ENCODE peak calls at places on chromosomes 12 and 14, in six cellular contexts. One of them, this sample, is unnamed.

GRCh38 chr12:20883288-20883687 is 72.8 kb downstream of the SLCO1B3 start:
- DNase-seq in GM12864: no peak
- DNase-seq in fibroblast of lung: peak; percentile 43
- DNase-seq in AG09309: no peak
- DNase-seq in kidney epithelial cell: no peak
- DNase-seq in CD4-positive, alpha-beta T cell: no peak
- DNase-seq in this sample: no peak

GRCh38 chr12:1668833-1669543 is 21.9 kb upstream of the ADIPOR2 start:
- DNase-seq in fibroblast of lung: no peak
- DNase-seq in AG09309: no peak
- DNase-seq in kidney epithelial cell: no peak
- DNase-seq in GM12864: no peak
- DNase-seq in CD4-positive, alpha-beta T cell: no peak
- DNase-seq in this sample: no peak

GRCh38 chr14:88140874-88141273 is 135.9 kb downstream of the GPR65 start:
- DNase-seq in CD4-positive, alpha-beta T cell: no peak
- DNase-seq in AG09309: no peak
- DNase-seq in GM12864: no peak
- DNase-seq in fibroblast of lung: no peak
- DNase-seq in kidney epithelial cell: no peak
- DNase-seq in this sample: no peak

GRCh38 chr14:68680541-68681051 is 112.3 kb downstream of the ZFP36L1 start:
- DNase-seq in CD4-positive, alpha-beta T cell: no peak
- DNase-seq in AG09309: no peak
- DNase-seq in fibroblast of lung: peak; percentile 68
- DNase-seq in GM12864: no peak
- DNase-seq in kidney epithelial cell: no peak
- DNase-seq in this sample: no peak

GRCh38 chr12:92408072-92408900 is 262.6 kb upstream of the BTG1 start:
- DNase-seq in CD4-positive, alpha-beta T cell: peak; percentile 25
- DNase-seq in AG09309: no peak
- DNase-seq in fibroblast of lung: no peak
- DNase-seq in GM12864: no peak
- DNase-seq in kidney epithelial cell: no peak
- DNase-seq in this sample: no peak

GRCh38 chr12:123075092-123075491 is 75.8 kb downstream of the PITPNM2 start:
- DNase-seq in GM12864: no peak
- DNase-seq in fibroblast of lung: no peak
- DNase-seq in CD4-positive, alpha-beta T cell: peak; percentile 9
- DNase-seq in kidney epithelial cell: no peak
- DNase-seq in AG09309: no peak
- DNase-seq in this sample: no peak

GRCh38 chr14:100336618-100337530 is 13.7 kb downstream of the SLC25A47 start:
- DNase-seq in fibroblast of lung: no peak
- DNase-seq in GM12864: no peak
- DNase-seq in CD4-positive, alpha-beta T cell: no peak
- DNase-seq in kidney epithelial cell: no peak
- DNase-seq in AG09309: no peak
- DNase-seq in this sample: peak; percentile 5

GRCh38 chr12:112425582-112426382 is 7.0 kb downstream of the PTPN11 start:
- DNase-seq in CD4-positive, alpha-beta T cell: no peak
- DNase-seq in kidney epithelial cell: no peak
- DNase-seq in GM12864: no peak
- DNase-seq in fibroblast of lung: no peak
- DNase-seq in AG09309: no peak
- DNase-seq in this sample: no peak

GRCh38 chr12:76029982-76030377 is 1.6 kb downstream of the PHLDA1 start:
- DNase-seq in kidney epithelial cell: no peak
- DNase-seq in GM12864: no peak
- DNase-seq in fibroblast of lung: peak; percentile 42
- DNase-seq in AG09309: no peak
- DNase-seq in CD4-positive, alpha-beta T cell: no peak
- DNase-seq in this sample: no peak

GRCh38 chr14:21860172-21860571 is 186.6 kb upstream of the OR4E1 start:
- DNase-seq in CD4-positive, alpha-beta T cell: peak; percentile 30
- DNase-seq in fibroblast of lung: no peak
- DNase-seq in GM12864: no peak
- DNase-seq in AG09309: no peak
- DNase-seq in kidney epithelial cell: no peak
- DNase-seq in this sample: no peak

GRCh38 chr14:46250113-46250703 is 401.4 kb downstream of the RPL10L start:
- DNase-seq in kidney epithelial cell: no peak
- DNase-seq in AG09309: no peak
- DNase-seq in fibroblast of lung: peak; percentile 14
- DNase-seq in CD4-positive, alpha-beta T cell: no peak
- DNase-seq in GM12864: no peak
- DNase-seq in this sample: no peak

GRCh38 chr14:102071283-102071998 is 15.4 kb downstream of the HSP90AA1 start:
- DNase-seq in kidney epithelial cell: no peak
- DNase-seq in AG09309: no peak
- DNase-seq in fibroblast of lung: peak; percentile 90
- DNase-seq in CD4-positive, alpha-beta T cell: no peak
- DNase-seq in GM12864: no peak
- DNase-seq in this sample: no peak

GRCh38 chr12:122949405-122949804 is 16.9 kb downstream of the ABCB9 start:
- DNase-seq in kidney epithelial cell: no peak
- DNase-seq in fibroblast of lung: no peak
- DNase-seq in AG09309: no peak
- DNase-seq in GM12864: no peak
- DNase-seq in CD4-positive, alpha-beta T cell: no peak
- DNase-seq in this sample: no peak

GRCh38 chr12:69925291-69925690 is 100.3 kb downstream of the MYRFL start:
- DNase-seq in kidney epithelial cell: no peak
- DNase-seq in fibroblast of lung: no peak
- DNase-seq in AG09309: no peak
- DNase-seq in GM12864: no peak
- DNase-seq in CD4-positive, alpha-beta T cell: no peak
- DNase-seq in this sample: no peak

GRCh38 chr12:116306536-116306935 is 29.0 kb upstream of the MED13L start:
- DNase-seq in CD4-positive, alpha-beta T cell: no peak
- DNase-seq in kidney epithelial cell: no peak
- DNase-seq in fibroblast of lung: no peak
- DNase-seq in GM12864: no peak
- DNase-seq in AG09309: no peak
- DNase-seq in this sample: no peak

GRCh38 chr12:116415408-116416108 is 138.1 kb upstream of the MED13L start:
- DNase-seq in fibroblast of lung: no peak
- DNase-seq in kidney epithelial cell: no peak
- DNase-seq in CD4-positive, alpha-beta T cell: no peak
- DNase-seq in GM12864: no peak
- DNase-seq in AG09309: no peak
- DNase-seq in this sample: no peak

GRCh38 chr14:52801014-52801708 is 9.8 kb upstream of the GNPNAT1 start:
- DNase-seq in GM12864: no peak
- DNase-seq in fibroblast of lung: peak; percentile 93
- DNase-seq in AG09309: no peak
- DNase-seq in CD4-positive, alpha-beta T cell: no peak
- DNase-seq in kidney epithelial cell: peak; percentile 65
- DNase-seq in this sample: no peak

DNA sequence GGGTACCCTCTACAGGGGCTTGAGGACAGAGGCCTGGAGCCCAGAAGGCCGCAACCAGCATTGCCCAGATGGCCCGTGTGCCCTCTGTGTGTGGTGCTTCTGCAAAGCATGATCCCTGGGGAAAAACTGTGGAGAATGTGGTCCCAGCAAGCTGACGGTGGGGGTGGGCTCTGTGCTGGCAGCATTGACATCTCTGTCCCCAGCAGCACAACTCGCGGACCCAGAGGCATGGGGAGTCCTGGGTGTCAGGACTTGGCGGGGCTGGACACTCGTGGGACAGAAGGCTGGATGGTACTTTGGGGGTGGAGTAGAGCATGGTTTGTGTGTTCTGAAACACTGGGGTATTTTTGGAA is 4.3 kb downstream of the CLBA1 start:
- DNase-seq in AG09309: no peak
- DNase-seq in GM12864: no peak
- DNase-seq in kidney epithelial cell: no peak
- DNase-seq in CD4-positive, alpha-beta T cell: no peak
- DNase-seq in fibroblast of lung: no peak
- DNase-seq in this sample: no peak
- TF ChIP-seq CTCF in AG09309: no peak
- TF ChIP-seq CTCF in GM12864: no peak
- TF ChIP-seq CTCF in kidney epithelial cell: no peak
- TF ChIP-seq CTCF in CD4-positive, alpha-beta T cell: no peak
- TF ChIP-seq CTCF in fibroblast of lung: no peak
- TF ChIP-seq CTCF in this sample: no peak

GRCh38 chr14:106215229-106215628 is 688.8 kb downstream of the TMEM121 start:
- DNase-seq in fibroblast of lung: no peak
- DNase-seq in CD4-positive, alpha-beta T cell: no peak
- DNase-seq in kidney epithelial cell: no peak
- DNase-seq in AG09309: no peak
- DNase-seq in GM12864: no peak
- DNase-seq in this sample: no peak

GRCh38 chr14:106222736-106223135 is 696.4 kb downstream of the TMEM121 start:
- DNase-seq in fibroblast of lung: no peak
- DNase-seq in GM12864: no peak
- DNase-seq in CD4-positive, alpha-beta T cell: no peak
- DNase-seq in AG09309: no peak
- DNase-seq in kidney epithelial cell: no peak
- DNase-seq in this sample: no peak

DNA sequence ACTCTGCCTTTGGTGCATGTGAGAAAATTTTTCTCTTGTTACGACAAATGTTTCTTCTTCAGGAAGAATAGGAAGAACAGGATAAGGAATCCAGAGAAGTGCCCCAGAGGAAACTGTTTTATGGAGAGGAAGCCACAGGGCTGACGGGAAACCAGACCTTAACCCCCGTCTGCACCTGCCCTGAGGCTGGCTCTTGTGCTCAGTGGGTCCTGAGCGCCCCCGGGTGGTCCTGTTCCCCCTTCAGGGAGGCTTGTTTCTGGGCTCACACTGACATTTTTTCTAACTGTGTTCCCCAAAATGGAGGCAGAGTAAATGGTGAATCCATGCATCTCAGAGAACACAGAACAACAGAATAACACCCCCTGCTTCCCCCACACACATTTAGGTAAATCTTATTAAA is 691.8 kb downstream of the TMEM121 start:
- DNase-seq in GM12864: no peak
- DNase-seq in CD4-positive, alpha-beta T cell: no peak
- DNase-seq in kidney epithelial cell: no peak
- DNase-seq in fibroblast of lung: no peak
- DNase-seq in AG09309: no peak
- DNase-seq in this sample: no peak
- TF ChIP-seq CTCF in GM12864: no peak
- TF ChIP-seq CTCF in CD4-positive, alpha-beta T cell: no peak
- TF ChIP-seq CTCF in kidney epithelial cell: no peak
- TF ChIP-seq CTCF in fibroblast of lung: no peak
- TF ChIP-seq CTCF in AG09309: no peak
- TF ChIP-seq CTCF in this sample: no peak

DNA sequence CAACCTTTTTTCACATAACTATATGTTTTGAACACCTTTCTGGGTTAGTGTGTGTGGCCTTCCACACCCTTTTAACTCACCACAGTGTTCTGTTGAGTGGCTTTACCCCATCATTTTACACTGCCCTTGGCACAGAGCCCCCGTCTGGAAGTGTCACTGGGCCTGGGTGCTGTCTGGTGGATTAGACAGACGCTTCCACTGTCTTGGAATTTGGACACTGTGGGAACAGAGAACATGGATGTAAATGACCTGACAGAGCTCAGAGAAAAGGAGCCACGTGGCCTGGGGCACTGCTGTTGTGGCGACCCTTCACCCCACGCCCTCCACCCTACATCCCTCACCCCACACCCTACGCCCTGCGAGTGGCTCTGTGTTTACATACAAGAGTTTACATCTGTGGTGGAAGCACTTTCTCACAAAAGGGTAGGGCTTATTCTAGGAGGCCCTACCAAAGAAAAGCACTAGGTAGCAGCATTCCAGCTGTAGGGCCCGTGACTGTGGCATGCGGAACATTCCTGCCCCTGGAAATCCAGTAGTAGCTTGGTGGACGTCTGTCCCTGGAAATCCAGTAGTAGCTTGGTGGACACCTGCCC is 47.6 kb downstream of the B4GALNT3 start:
- DNase-seq in kidney epithelial cell: no peak
- DNase-seq in GM12864: no peak
- DNase-seq in AG09309: no peak
- DNase-seq in fibroblast of lung: no peak
- DNase-seq in CD4-positive, alpha-beta T cell: no peak
- DNase-seq in this sample: no peak
- TF ChIP-seq CTCF in kidney epithelial cell: no peak
- TF ChIP-seq CTCF in GM12864: no peak
- TF ChIP-seq CTCF in AG09309: no peak
- TF ChIP-seq CTCF in fibroblast of lung: no peak
- TF ChIP-seq CTCF in CD4-positive, alpha-beta T cell: no peak
- TF ChIP-seq CTCF in this sample: no peak

GRCh38 chr12:96719671-96720362 is 187.2 kb upstream of the NEDD1 start:
- DNase-seq in fibroblast of lung: peak; percentile 18
- DNase-seq in CD4-positive, alpha-beta T cell: no peak
- DNase-seq in GM12864: peak; percentile 41
- DNase-seq in kidney epithelial cell: no peak
- DNase-seq in AG09309: no peak
- DNase-seq in this sample: no peak

GRCh38 chr12:96720363-96720705 is 186.7 kb upstream of the NEDD1 start:
- DNase-seq in GM12864: no peak
- DNase-seq in CD4-positive, alpha-beta T cell: no peak
- DNase-seq in AG09309: no peak
- DNase-seq in kidney epithelial cell: no peak
- DNase-seq in fibroblast of lung: no peak
- DNase-seq in this sample: no peak
- TF ChIP-seq CTCF in GM12864: peak; percentile 7
- TF ChIP-seq CTCF in CD4-positive, alpha-beta T cell: no peak
- TF ChIP-seq CTCF in AG09309: peak; percentile 4
- TF ChIP-seq CTCF in kidney epithelial cell: no peak
- TF ChIP-seq CTCF in fibroblast of lung: no peak
- TF ChIP-seq CTCF in this sample: no peak

GRCh38 chr14:23353433-23353780 is 720 bp upstream of the SLC22A17 start:
- DNase-seq in AG09309: no peak
- DNase-seq in GM12864: no peak
- DNase-seq in fibroblast of lung: no peak
- DNase-seq in kidney epithelial cell: no peak
- DNase-seq in CD4-positive, alpha-beta T cell: no peak
- DNase-seq in this sample: no peak

GRCh38 chr14:23352506-23353432 is at the start of gene SLC22A17:
- DNase-seq in fibroblast of lung: peak; percentile 89
- DNase-seq in AG09309: peak; percentile 61
- DNase-seq in CD4-positive, alpha-beta T cell: peak; percentile 52
- DNase-seq in kidney epithelial cell: peak; percentile 32
- DNase-seq in GM12864: no peak
- DNase-seq in this sample: peak; percentile 89

GRCh38 chr14:23354990-23355389 is 2.3 kb upstream of the SLC22A17 start:
- DNase-seq in kidney epithelial cell: no peak
- DNase-seq in AG09309: no peak
- DNase-seq in fibroblast of lung: no peak
- DNase-seq in GM12864: no peak
- DNase-seq in CD4-positive, alpha-beta T cell: no peak
- DNase-seq in this sample: no peak

GRCh38 chr14:23349156-23349845 is 3.4 kb downstream of the SLC22A17 start:
- DNase-seq in AG09309: no peak
- DNase-seq in GM12864: no peak
- DNase-seq in fibroblast of lung: no peak
- DNase-seq in kidney epithelial cell: no peak
- DNase-seq in CD4-positive, alpha-beta T cell: no peak
- DNase-seq in this sample: no peak

GRCh38 chr14:23351681-23352505 is 794 bp downstream of the SLC22A17 start:
- DNase-seq in GM12864: no peak
- DNase-seq in kidney epithelial cell: no peak
- DNase-seq in CD4-positive, alpha-beta T cell: no peak
- DNase-seq in fibroblast of lung: peak; percentile 12
- DNase-seq in AG09309: no peak
- DNase-seq in this sample: peak; percentile 55
- TF ChIP-seq CTCF in GM12864: no peak
- TF ChIP-seq CTCF in kidney epithelial cell: no peak
- TF ChIP-seq CTCF in CD4-positive, alpha-beta T cell: peak; percentile 22
- TF ChIP-seq CTCF in fibroblast of lung: no peak
- TF ChIP-seq CTCF in AG09309: no peak
- TF ChIP-seq CTCF in this sample: no peak